ENCODE peak calls at places on chromosomes 3 and 15, in nine cellular contexts. One of them, this sample, is unnamed.

GRCh38 chr15:62071711-62072308 is 5.0 kb downstream of the C2CD4A start:
- DNase-seq in stimulated activated CD4-positive, alpha-beta T cell treated with anti-CD3 and anti-CD28 coated beads, Interleukin-15, amount 100 ng/mL, for 24 hours: no peak
- DNase-seq in LHCN-M2: peak
- DNase-seq in SJSA1: peak
- DNase-seq in T-helper 17 cell: no peak
- DNase-seq in activated CD8-positive, alpha-beta T cell treated with anti-CD3 and anti-CD28 coated beads, Interleukin-2, amount 10 ng/mL, durations not matched to agents 7 days and 5 days: no peak
- DNase-seq in SHP77: peak
- DNase-seq in frontal cortex: peak
- DNase-seq in activated naive CD4-positive, alpha-beta T cell treated with anti-CD3 and anti-CD28 coated beads, Interleukin-2, amount 10 ng/mL, durations not matched to agents 7 days and 5 days: no peak
- DNase-seq in this sample: peak

GRCh38 chr3:48797626-48798025 is 50.0 kb downstream of the PRKAR2A start:
- DNase-seq in stimulated activated CD4-positive, alpha-beta T cell treated with anti-CD3 and anti-CD28 coated beads, Interleukin-15, amount 100 ng/mL, for 24 hours: no peak
- DNase-seq in LHCN-M2: no peak
- DNase-seq in SJSA1: no peak
- DNase-seq in T-helper 17 cell: no peak
- DNase-seq in activated CD8-positive, alpha-beta T cell treated with anti-CD3 and anti-CD28 coated beads, Interleukin-2, amount 10 ng/mL, durations not matched to agents 7 days and 5 days: no peak
- DNase-seq in SHP77: no peak
- DNase-seq in frontal cortex: no peak
- DNase-seq in activated naive CD4-positive, alpha-beta T cell treated with anti-CD3 and anti-CD28 coated beads, Interleukin-2, amount 10 ng/mL, durations not matched to agents 7 days and 5 days: no peak
- DNase-seq in this sample: no peak

GRCh38 chr15:76198456-76199105 is 112.7 kb downstream of the ETFA start:
- DNase-seq in stimulated activated CD4-positive, alpha-beta T cell treated with anti-CD3 and anti-CD28 coated beads, Interleukin-15, amount 100 ng/mL, for 24 hours: no peak
- DNase-seq in LHCN-M2: no peak
- DNase-seq in SJSA1: no peak
- DNase-seq in T-helper 17 cell: no peak
- DNase-seq in activated CD8-positive, alpha-beta T cell treated with anti-CD3 and anti-CD28 coated beads, Interleukin-2, amount 10 ng/mL, durations not matched to agents 7 days and 5 days: no peak
- DNase-seq in SHP77: no peak
- DNase-seq in frontal cortex: no peak
- DNase-seq in activated naive CD4-positive, alpha-beta T cell treated with anti-CD3 and anti-CD28 coated beads, Interleukin-2, amount 10 ng/mL, durations not matched to agents 7 days and 5 days: no peak
- DNase-seq in this sample: no peak

GRCh38 chr3:67832807-67833206 is 178.4 kb upstream of the SUCLG2 start:
- DNase-seq in stimulated activated CD4-positive, alpha-beta T cell treated with anti-CD3 and anti-CD28 coated beads, Interleukin-15, amount 100 ng/mL, for 24 hours: no peak
- DNase-seq in LHCN-M2: peak
- DNase-seq in SJSA1: no peak
- DNase-seq in T-helper 17 cell: no peak
- DNase-seq in activated CD8-positive, alpha-beta T cell treated with anti-CD3 and anti-CD28 coated beads, Interleukin-2, amount 10 ng/mL, durations not matched to agents 7 days and 5 days: no peak
- DNase-seq in SHP77: no peak
- DNase-seq in frontal cortex: no peak
- DNase-seq in activated naive CD4-positive, alpha-beta T cell treated with anti-CD3 and anti-CD28 coated beads, Interleukin-2, amount 10 ng/mL, durations not matched to agents 7 days and 5 days: no peak
- DNase-seq in this sample: no peak

GRCh38 chr3:187763850-187764648 is 18.8 kb upstream of the BCL6 start:
- DNase-seq in stimulated activated CD4-positive, alpha-beta T cell treated with anti-CD3 and anti-CD28 coated beads, Interleukin-15, amount 100 ng/mL, for 24 hours: no peak
- DNase-seq in LHCN-M2: no peak
- DNase-seq in SJSA1: no peak
- DNase-seq in T-helper 17 cell: no peak
- DNase-seq in activated CD8-positive, alpha-beta T cell treated with anti-CD3 and anti-CD28 coated beads, Interleukin-2, amount 10 ng/mL, durations not matched to agents 7 days and 5 days: no peak
- DNase-seq in SHP77: no peak
- DNase-seq in frontal cortex: no peak
- DNase-seq in activated naive CD4-positive, alpha-beta T cell treated with anti-CD3 and anti-CD28 coated beads, Interleukin-2, amount 10 ng/mL, durations not matched to agents 7 days and 5 days: no peak
- DNase-seq in this sample: peak

GRCh38 chr15:58444056-58444455 is 12.3 kb downstream of the LIPC start:
- DNase-seq in stimulated activated CD4-positive, alpha-beta T cell treated with anti-CD3 and anti-CD28 coated beads, Interleukin-15, amount 100 ng/mL, for 24 hours: no peak
- DNase-seq in LHCN-M2: no peak
- DNase-seq in SJSA1: peak
- DNase-seq in T-helper 17 cell: no peak
- DNase-seq in activated CD8-positive, alpha-beta T cell treated with anti-CD3 and anti-CD28 coated beads, Interleukin-2, amount 10 ng/mL, durations not matched to agents 7 days and 5 days: no peak
- DNase-seq in SHP77: no peak
- DNase-seq in frontal cortex: no peak
- DNase-seq in activated naive CD4-positive, alpha-beta T cell treated with anti-CD3 and anti-CD28 coated beads, Interleukin-2, amount 10 ng/mL, durations not matched to agents 7 days and 5 days: no peak
- DNase-seq in this sample: no peak

GRCh38 chr15:65212097-65212496 is 824 bp upstream of the CILP start:
- DNase-seq in stimulated activated CD4-positive, alpha-beta T cell treated with anti-CD3 and anti-CD28 coated beads, Interleukin-15, amount 100 ng/mL, for 24 hours: peak
- DNase-seq in LHCN-M2: no peak
- DNase-seq in SJSA1: no peak
- DNase-seq in T-helper 17 cell: no peak
- DNase-seq in activated CD8-positive, alpha-beta T cell treated with anti-CD3 and anti-CD28 coated beads, Interleukin-2, amount 10 ng/mL, durations not matched to agents 7 days and 5 days: peak
- DNase-seq in SHP77: peak
- DNase-seq in frontal cortex: no peak
- DNase-seq in activated naive CD4-positive, alpha-beta T cell treated with anti-CD3 and anti-CD28 coated beads, Interleukin-2, amount 10 ng/mL, durations not matched to agents 7 days and 5 days: peak
- DNase-seq in this sample: no peak

GRCh38 chr3:112376996-112377395 is 44.0 kb downstream of the CD200 start:
- DNase-seq in stimulated activated CD4-positive, alpha-beta T cell treated with anti-CD3 and anti-CD28 coated beads, Interleukin-15, amount 100 ng/mL, for 24 hours: no peak
- DNase-seq in LHCN-M2: peak
- DNase-seq in SJSA1: no peak
- DNase-seq in T-helper 17 cell: no peak
- DNase-seq in activated CD8-positive, alpha-beta T cell treated with anti-CD3 and anti-CD28 coated beads, Interleukin-2, amount 10 ng/mL, durations not matched to agents 7 days and 5 days: no peak
- DNase-seq in SHP77: no peak
- DNase-seq in frontal cortex: no peak
- DNase-seq in activated naive CD4-positive, alpha-beta T cell treated with anti-CD3 and anti-CD28 coated beads, Interleukin-2, amount 10 ng/mL, durations not matched to agents 7 days and 5 days: no peak
- DNase-seq in this sample: no peak

GRCh38 chr15:68770206-68770605 is 50.5 kb downstream of the ANP32A start:
- DNase-seq in stimulated activated CD4-positive, alpha-beta T cell treated with anti-CD3 and anti-CD28 coated beads, Interleukin-15, amount 100 ng/mL, for 24 hours: no peak
- DNase-seq in LHCN-M2: no peak
- DNase-seq in SJSA1: no peak
- DNase-seq in T-helper 17 cell: no peak
- DNase-seq in activated CD8-positive, alpha-beta T cell treated with anti-CD3 and anti-CD28 coated beads, Interleukin-2, amount 10 ng/mL, durations not matched to agents 7 days and 5 days: no peak
- DNase-seq in SHP77: no peak
- DNase-seq in frontal cortex: no peak
- DNase-seq in activated naive CD4-positive, alpha-beta T cell treated with anti-CD3 and anti-CD28 coated beads, Interleukin-2, amount 10 ng/mL, durations not matched to agents 7 days and 5 days: no peak
- DNase-seq in this sample: no peak

GRCh38 chr15:99983894-99984293 is 250.7 kb upstream of the LYSMD4 start:
- DNase-seq in stimulated activated CD4-positive, alpha-beta T cell treated with anti-CD3 and anti-CD28 coated beads, Interleukin-15, amount 100 ng/mL, for 24 hours: no peak
- DNase-seq in LHCN-M2: no peak
- DNase-seq in SJSA1: no peak
- DNase-seq in T-helper 17 cell: no peak
- DNase-seq in activated CD8-positive, alpha-beta T cell treated with anti-CD3 and anti-CD28 coated beads, Interleukin-2, amount 10 ng/mL, durations not matched to agents 7 days and 5 days: no peak
- DNase-seq in SHP77: no peak
- DNase-seq in frontal cortex: no peak
- DNase-seq in activated naive CD4-positive, alpha-beta T cell treated with anti-CD3 and anti-CD28 coated beads, Interleukin-2, amount 10 ng/mL, durations not matched to agents 7 days and 5 days: no peak
- DNase-seq in this sample: no peak

GRCh38 chr15:41284425-41285177 is 47.8 kb downstream of the OIP5 start:
- DNase-seq in stimulated activated CD4-positive, alpha-beta T cell treated with anti-CD3 and anti-CD28 coated beads, Interleukin-15, amount 100 ng/mL, for 24 hours: no peak
- DNase-seq in LHCN-M2: peak
- DNase-seq in SJSA1: no peak
- DNase-seq in T-helper 17 cell: no peak
- DNase-seq in activated CD8-positive, alpha-beta T cell treated with anti-CD3 and anti-CD28 coated beads, Interleukin-2, amount 10 ng/mL, durations not matched to agents 7 days and 5 days: no peak
- DNase-seq in SHP77: no peak
- DNase-seq in frontal cortex: peak
- DNase-seq in activated naive CD4-positive, alpha-beta T cell treated with anti-CD3 and anti-CD28 coated beads, Interleukin-2, amount 10 ng/mL, durations not matched to agents 7 days and 5 days: no peak
- DNase-seq in this sample: no peak

GRCh38 chr3:69357196-69357595 is 28.7 kb downstream of the FRMD4B start:
- DNase-seq in stimulated activated CD4-positive, alpha-beta T cell treated with anti-CD3 and anti-CD28 coated beads, Interleukin-15, amount 100 ng/mL, for 24 hours: no peak
- DNase-seq in LHCN-M2: no peak
- DNase-seq in SJSA1: no peak
- DNase-seq in T-helper 17 cell: no peak
- DNase-seq in activated CD8-positive, alpha-beta T cell treated with anti-CD3 and anti-CD28 coated beads, Interleukin-2, amount 10 ng/mL, durations not matched to agents 7 days and 5 days: no peak
- DNase-seq in SHP77: no peak
- DNase-seq in frontal cortex: no peak
- DNase-seq in activated naive CD4-positive, alpha-beta T cell treated with anti-CD3 and anti-CD28 coated beads, Interleukin-2, amount 10 ng/mL, durations not matched to agents 7 days and 5 days: no peak
- DNase-seq in this sample: no peak

GRCh38 chr3:127454051-127454450 is 136.5 kb downstream of the TPRA1 start:
- DNase-seq in stimulated activated CD4-positive, alpha-beta T cell treated with anti-CD3 and anti-CD28 coated beads, Interleukin-15, amount 100 ng/mL, for 24 hours: no peak
- DNase-seq in LHCN-M2: no peak
- DNase-seq in SJSA1: no peak
- DNase-seq in T-helper 17 cell: no peak
- DNase-seq in activated CD8-positive, alpha-beta T cell treated with anti-CD3 and anti-CD28 coated beads, Interleukin-2, amount 10 ng/mL, durations not matched to agents 7 days and 5 days: no peak
- DNase-seq in SHP77: no peak
- DNase-seq in frontal cortex: no peak
- DNase-seq in activated naive CD4-positive, alpha-beta T cell treated with anti-CD3 and anti-CD28 coated beads, Interleukin-2, amount 10 ng/mL, durations not matched to agents 7 days and 5 days: no peak
- DNase-seq in this sample: no peak

GRCh38 chr3:60932170-60932569 is 319.1 kb downstream of the FHIT start:
- DNase-seq in stimulated activated CD4-positive, alpha-beta T cell treated with anti-CD3 and anti-CD28 coated beads, Interleukin-15, amount 100 ng/mL, for 24 hours: no peak
- DNase-seq in LHCN-M2: no peak
- DNase-seq in SJSA1: no peak
- DNase-seq in T-helper 17 cell: no peak
- DNase-seq in activated CD8-positive, alpha-beta T cell treated with anti-CD3 and anti-CD28 coated beads, Interleukin-2, amount 10 ng/mL, durations not matched to agents 7 days and 5 days: no peak
- DNase-seq in SHP77: no peak
- DNase-seq in frontal cortex: no peak
- DNase-seq in activated naive CD4-positive, alpha-beta T cell treated with anti-CD3 and anti-CD28 coated beads, Interleukin-2, amount 10 ng/mL, durations not matched to agents 7 days and 5 days: no peak
- DNase-seq in this sample: no peak

GRCh38 chr15:79023918-79024317 is 66.7 kb downstream of the RASGRF1 start:
- DNase-seq in stimulated activated CD4-positive, alpha-beta T cell treated with anti-CD3 and anti-CD28 coated beads, Interleukin-15, amount 100 ng/mL, for 24 hours: no peak
- DNase-seq in LHCN-M2: no peak
- DNase-seq in SJSA1: no peak
- DNase-seq in T-helper 17 cell: no peak
- DNase-seq in activated CD8-positive, alpha-beta T cell treated with anti-CD3 and anti-CD28 coated beads, Interleukin-2, amount 10 ng/mL, durations not matched to agents 7 days and 5 days: no peak
- DNase-seq in SHP77: no peak
- DNase-seq in frontal cortex: no peak
- DNase-seq in activated naive CD4-positive, alpha-beta T cell treated with anti-CD3 and anti-CD28 coated beads, Interleukin-2, amount 10 ng/mL, durations not matched to agents 7 days and 5 days: no peak
- DNase-seq in this sample: no peak

GRCh38 chr3:10344147-10344943 is 23.4 kb upstream of the SEC13 start:
- DNase-seq in stimulated activated CD4-positive, alpha-beta T cell treated with anti-CD3 and anti-CD28 coated beads, Interleukin-15, amount 100 ng/mL, for 24 hours: peak
- DNase-seq in LHCN-M2: no peak
- DNase-seq in SJSA1: peak
- DNase-seq in T-helper 17 cell: no peak
- DNase-seq in activated CD8-positive, alpha-beta T cell treated with anti-CD3 and anti-CD28 coated beads, Interleukin-2, amount 10 ng/mL, durations not matched to agents 7 days and 5 days: peak
- DNase-seq in SHP77: peak
- DNase-seq in frontal cortex: peak
- DNase-seq in activated naive CD4-positive, alpha-beta T cell treated with anti-CD3 and anti-CD28 coated beads, Interleukin-2, amount 10 ng/mL, durations not matched to agents 7 days and 5 days: peak
- DNase-seq in this sample: no peak

GRCh38 chr3:141686477-141687280 is 51.4 kb upstream of the RNF7 start:
- DNase-seq in stimulated activated CD4-positive, alpha-beta T cell treated with anti-CD3 and anti-CD28 coated beads, Interleukin-15, amount 100 ng/mL, for 24 hours: no peak
- DNase-seq in LHCN-M2: peak
- DNase-seq in SJSA1: peak
- DNase-seq in T-helper 17 cell: no peak
- DNase-seq in activated CD8-positive, alpha-beta T cell treated with anti-CD3 and anti-CD28 coated beads, Interleukin-2, amount 10 ng/mL, durations not matched to agents 7 days and 5 days: no peak
- DNase-seq in SHP77: peak
- DNase-seq in frontal cortex: peak
- DNase-seq in activated naive CD4-positive, alpha-beta T cell treated with anti-CD3 and anti-CD28 coated beads, Interleukin-2, amount 10 ng/mL, durations not matched to agents 7 days and 5 days: peak
- DNase-seq in this sample: no peak

GRCh38 chr15:90106522-90107117 is 4.4 kb upstream of the IDH2 start:
- DNase-seq in stimulated activated CD4-positive, alpha-beta T cell treated with anti-CD3 and anti-CD28 coated beads, Interleukin-15, amount 100 ng/mL, for 24 hours: no peak
- DNase-seq in LHCN-M2: peak
- DNase-seq in SJSA1: peak
- DNase-seq in T-helper 17 cell: no peak
- DNase-seq in activated CD8-positive, alpha-beta T cell treated with anti-CD3 and anti-CD28 coated beads, Interleukin-2, amount 10 ng/mL, durations not matched to agents 7 days and 5 days: no peak
- DNase-seq in SHP77: peak
- DNase-seq in frontal cortex: peak
- DNase-seq in activated naive CD4-positive, alpha-beta T cell treated with anti-CD3 and anti-CD28 coated beads, Interleukin-2, amount 10 ng/mL, durations not matched to agents 7 days and 5 days: no peak
- DNase-seq in this sample: no peak

GRCh38 chr3:851098-851790 is 241.6 kb upstream of the CNTN6 start:
- DNase-seq in stimulated activated CD4-positive, alpha-beta T cell treated with anti-CD3 and anti-CD28 coated beads, Interleukin-15, amount 100 ng/mL, for 24 hours: no peak
- DNase-seq in LHCN-M2: no peak
- DNase-seq in SJSA1: no peak
- DNase-seq in T-helper 17 cell: no peak
- DNase-seq in activated CD8-positive, alpha-beta T cell treated with anti-CD3 and anti-CD28 coated beads, Interleukin-2, amount 10 ng/mL, durations not matched to agents 7 days and 5 days: no peak
- DNase-seq in SHP77: no peak
- DNase-seq in frontal cortex: no peak
- DNase-seq in activated naive CD4-positive, alpha-beta T cell treated with anti-CD3 and anti-CD28 coated beads, Interleukin-2, amount 10 ng/mL, durations not matched to agents 7 days and 5 days: no peak
- DNase-seq in this sample: no peak

GRCh38 chr3:14691239-14691638 is 16.3 kb downstream of the C3orf20 start:
- DNase-seq in stimulated activated CD4-positive, alpha-beta T cell treated with anti-CD3 and anti-CD28 coated beads, Interleukin-15, amount 100 ng/mL, for 24 hours: no peak
- DNase-seq in LHCN-M2: no peak
- DNase-seq in SJSA1: no peak
- DNase-seq in T-helper 17 cell: no peak
- DNase-seq in activated CD8-positive, alpha-beta T cell treated with anti-CD3 and anti-CD28 coated beads, Interleukin-2, amount 10 ng/mL, durations not matched to agents 7 days and 5 days: no peak
- DNase-seq in SHP77: no peak
- DNase-seq in frontal cortex: no peak
- DNase-seq in activated naive CD4-positive, alpha-beta T cell treated with anti-CD3 and anti-CD28 coated beads, Interleukin-2, amount 10 ng/mL, durations not matched to agents 7 days and 5 days: no peak
- DNase-seq in this sample: no peak

GRCh38 chr3:37225481-37225880 is 51.1 kb upstream of the LRRFIP2 start:
- DNase-seq in stimulated activated CD4-positive, alpha-beta T cell treated with anti-CD3 and anti-CD28 coated beads, Interleukin-15, amount 100 ng/mL, for 24 hours: no peak
- DNase-seq in LHCN-M2: no peak
- DNase-seq in SJSA1: no peak
- DNase-seq in T-helper 17 cell: no peak
- DNase-seq in activated CD8-positive, alpha-beta T cell treated with anti-CD3 and anti-CD28 coated beads, Interleukin-2, amount 10 ng/mL, durations not matched to agents 7 days and 5 days: no peak
- DNase-seq in SHP77: no peak
- DNase-seq in frontal cortex: no peak
- DNase-seq in activated naive CD4-positive, alpha-beta T cell treated with anti-CD3 and anti-CD28 coated beads, Interleukin-2, amount 10 ng/mL, durations not matched to agents 7 days and 5 days: no peak
- DNase-seq in this sample: no peak

GRCh38 chr3:171566803-171567422 is 106.7 kb upstream of the TNIK start:
- DNase-seq in stimulated activated CD4-positive, alpha-beta T cell treated with anti-CD3 and anti-CD28 coated beads, Interleukin-15, amount 100 ng/mL, for 24 hours: no peak
- DNase-seq in LHCN-M2: peak
- DNase-seq in SJSA1: peak
- DNase-seq in T-helper 17 cell: no peak
- DNase-seq in activated CD8-positive, alpha-beta T cell treated with anti-CD3 and anti-CD28 coated beads, Interleukin-2, amount 10 ng/mL, durations not matched to agents 7 days and 5 days: no peak
- DNase-seq in SHP77: peak
- DNase-seq in frontal cortex: peak
- DNase-seq in activated naive CD4-positive, alpha-beta T cell treated with anti-CD3 and anti-CD28 coated beads, Interleukin-2, amount 10 ng/mL, durations not matched to agents 7 days and 5 days: no peak
- DNase-seq in this sample: no peak

GRCh38 chr3:39401983-39402382 is 4.5 kb upstream of the RPSA start:
- DNase-seq in stimulated activated CD4-positive, alpha-beta T cell treated with anti-CD3 and anti-CD28 coated beads, Interleukin-15, amount 100 ng/mL, for 24 hours: no peak
- DNase-seq in LHCN-M2: no peak
- DNase-seq in SJSA1: no peak
- DNase-seq in T-helper 17 cell: no peak
- DNase-seq in activated CD8-positive, alpha-beta T cell treated with anti-CD3 and anti-CD28 coated beads, Interleukin-2, amount 10 ng/mL, durations not matched to agents 7 days and 5 days: no peak
- DNase-seq in SHP77: no peak
- DNase-seq in frontal cortex: no peak
- DNase-seq in activated naive CD4-positive, alpha-beta T cell treated with anti-CD3 and anti-CD28 coated beads, Interleukin-2, amount 10 ng/mL, durations not matched to agents 7 days and 5 days: no peak
- DNase-seq in this sample: no peak

GRCh38 chr15:64133619-64134018 is 17.9 kb upstream of the SNX22 start:
- DNase-seq in stimulated activated CD4-positive, alpha-beta T cell treated with anti-CD3 and anti-CD28 coated beads, Interleukin-15, amount 100 ng/mL, for 24 hours: no peak
- DNase-seq in LHCN-M2: no peak
- DNase-seq in SJSA1: no peak
- DNase-seq in T-helper 17 cell: no peak
- DNase-seq in activated CD8-positive, alpha-beta T cell treated with anti-CD3 and anti-CD28 coated beads, Interleukin-2, amount 10 ng/mL, durations not matched to agents 7 days and 5 days: no peak
- DNase-seq in SHP77: no peak
- DNase-seq in frontal cortex: no peak
- DNase-seq in activated naive CD4-positive, alpha-beta T cell treated with anti-CD3 and anti-CD28 coated beads, Interleukin-2, amount 10 ng/mL, durations not matched to agents 7 days and 5 days: no peak
- DNase-seq in this sample: no peak

GRCh38 chr3:150970665-150971327 is 1.7 kb downstream of the CLRN1 start:
- DNase-seq in stimulated activated CD4-positive, alpha-beta T cell treated with anti-CD3 and anti-CD28 coated beads, Interleukin-15, amount 100 ng/mL, for 24 hours: no peak
- DNase-seq in LHCN-M2: peak
- DNase-seq in SJSA1: peak
- DNase-seq in T-helper 17 cell: no peak
- DNase-seq in activated CD8-positive, alpha-beta T cell treated with anti-CD3 and anti-CD28 coated beads, Interleukin-2, amount 10 ng/mL, durations not matched to agents 7 days and 5 days: no peak
- DNase-seq in SHP77: no peak
- DNase-seq in frontal cortex: no peak
- DNase-seq in activated naive CD4-positive, alpha-beta T cell treated with anti-CD3 and anti-CD28 coated beads, Interleukin-2, amount 10 ng/mL, durations not matched to agents 7 days and 5 days: no peak
- DNase-seq in this sample: no peak

GRCh38 chr3:50445919-50446318 is 57.5 kb downstream of the CACNA2D2 start:
- DNase-seq in stimulated activated CD4-positive, alpha-beta T cell treated with anti-CD3 and anti-CD28 coated beads, Interleukin-15, amount 100 ng/mL, for 24 hours: no peak
- DNase-seq in LHCN-M2: no peak
- DNase-seq in SJSA1: no peak
- DNase-seq in T-helper 17 cell: no peak
- DNase-seq in activated CD8-positive, alpha-beta T cell treated with anti-CD3 and anti-CD28 coated beads, Interleukin-2, amount 10 ng/mL, durations not matched to agents 7 days and 5 days: no peak
- DNase-seq in SHP77: peak
- DNase-seq in frontal cortex: no peak
- DNase-seq in activated naive CD4-positive, alpha-beta T cell treated with anti-CD3 and anti-CD28 coated beads, Interleukin-2, amount 10 ng/mL, durations not matched to agents 7 days and 5 days: no peak
- DNase-seq in this sample: no peak

GRCh38 chr3:149534671-149535394 is 60.3 kb downstream of the TM4SF4 start:
- DNase-seq in stimulated activated CD4-positive, alpha-beta T cell treated with anti-CD3 and anti-CD28 coated beads, Interleukin-15, amount 100 ng/mL, for 24 hours: no peak
- DNase-seq in LHCN-M2: peak
- DNase-seq in SJSA1: peak
- DNase-seq in T-helper 17 cell: no peak
- DNase-seq in activated CD8-positive, alpha-beta T cell treated with anti-CD3 and anti-CD28 coated beads, Interleukin-2, amount 10 ng/mL, durations not matched to agents 7 days and 5 days: no peak
- DNase-seq in SHP77: peak
- DNase-seq in frontal cortex: no peak
- DNase-seq in activated naive CD4-positive, alpha-beta T cell treated with anti-CD3 and anti-CD28 coated beads, Interleukin-2, amount 10 ng/mL, durations not matched to agents 7 days and 5 days: no peak
- DNase-seq in this sample: no peak

GRCh38 chr3:192931825-192932224 is 14.2 kb upstream of the MB21D2 start:
- DNase-seq in stimulated activated CD4-positive, alpha-beta T cell treated with anti-CD3 and anti-CD28 coated beads, Interleukin-15, amount 100 ng/mL, for 24 hours: no peak
- DNase-seq in LHCN-M2: no peak
- DNase-seq in SJSA1: no peak
- DNase-seq in T-helper 17 cell: no peak
- DNase-seq in activated CD8-positive, alpha-beta T cell treated with anti-CD3 and anti-CD28 coated beads, Interleukin-2, amount 10 ng/mL, durations not matched to agents 7 days and 5 days: no peak
- DNase-seq in SHP77: no peak
- DNase-seq in frontal cortex: no peak
- DNase-seq in activated naive CD4-positive, alpha-beta T cell treated with anti-CD3 and anti-CD28 coated beads, Interleukin-2, amount 10 ng/mL, durations not matched to agents 7 days and 5 days: no peak
- DNase-seq in this sample: no peak

GRCh38 chr3:36193448-36193847 is 186.9 kb upstream of the STAC start:
- DNase-seq in stimulated activated CD4-positive, alpha-beta T cell treated with anti-CD3 and anti-CD28 coated beads, Interleukin-15, amount 100 ng/mL, for 24 hours: no peak
- DNase-seq in LHCN-M2: no peak
- DNase-seq in SJSA1: no peak
- DNase-seq in T-helper 17 cell: no peak
- DNase-seq in activated CD8-positive, alpha-beta T cell treated with anti-CD3 and anti-CD28 coated beads, Interleukin-2, amount 10 ng/mL, durations not matched to agents 7 days and 5 days: no peak
- DNase-seq in SHP77: no peak
- DNase-seq in frontal cortex: no peak
- DNase-seq in activated naive CD4-positive, alpha-beta T cell treated with anti-CD3 and anti-CD28 coated beads, Interleukin-2, amount 10 ng/mL, durations not matched to agents 7 days and 5 days: no peak
- DNase-seq in this sample: no peak

GRCh38 chr3:129855454-129856419 is 37.8 kb downstream of the TMCC1 start:
- DNase-seq in stimulated activated CD4-positive, alpha-beta T cell treated with anti-CD3 and anti-CD28 coated beads, Interleukin-15, amount 100 ng/mL, for 24 hours: no peak
- DNase-seq in LHCN-M2: peak
- DNase-seq in SJSA1: peak
- DNase-seq in T-helper 17 cell: no peak
- DNase-seq in activated CD8-positive, alpha-beta T cell treated with anti-CD3 and anti-CD28 coated beads, Interleukin-2, amount 10 ng/mL, durations not matched to agents 7 days and 5 days: no peak
- DNase-seq in SHP77: no peak
- DNase-seq in frontal cortex: no peak
- DNase-seq in activated naive CD4-positive, alpha-beta T cell treated with anti-CD3 and anti-CD28 coated beads, Interleukin-2, amount 10 ng/mL, durations not matched to agents 7 days and 5 days: no peak
- DNase-seq in this sample: no peak

GRCh38 chr3:177378168-177378567 is 180.9 kb upstream of the TBL1XR1 start:
- DNase-seq in stimulated activated CD4-positive, alpha-beta T cell treated with anti-CD3 and anti-CD28 coated beads, Interleukin-15, amount 100 ng/mL, for 24 hours: no peak
- DNase-seq in LHCN-M2: no peak
- DNase-seq in SJSA1: no peak
- DNase-seq in T-helper 17 cell: no peak
- DNase-seq in activated CD8-positive, alpha-beta T cell treated with anti-CD3 and anti-CD28 coated beads, Interleukin-2, amount 10 ng/mL, durations not matched to agents 7 days and 5 days: no peak
- DNase-seq in SHP77: no peak
- DNase-seq in frontal cortex: no peak
- DNase-seq in activated naive CD4-positive, alpha-beta T cell treated with anti-CD3 and anti-CD28 coated beads, Interleukin-2, amount 10 ng/mL, durations not matched to agents 7 days and 5 days: no peak
- DNase-seq in this sample: no peak